ENCODE peak calls at places on chromosomes 6 and 20, in five cellular contexts. One of them, this sample, is unnamed.

GRCh38 chr20:58752565-58752964 is 60.0 kb downstream of the NPEPL1 start:
- DNase-seq in CD8-positive, alpha-beta T cell: no peak
- DNase-seq in HL-60: no peak
- DNase-seq in astrocyte of the cerebellum: no peak
- DNase-seq in ovary: no peak
- DNase-seq in this sample: no peak

GRCh38 chr20:34582911-34583310 is 24.4 kb downstream of the MAP1LC3A start:
- DNase-seq in ovary: no peak
- DNase-seq in HL-60: no peak
- DNase-seq in CD8-positive, alpha-beta T cell: no peak
- DNase-seq in astrocyte of the cerebellum: no peak
- DNase-seq in this sample: no peak

GRCh38 chr20:37760322-37760721 is 66.5 kb downstream of the CTNNBL1 start:
- DNase-seq in HL-60: no peak
- DNase-seq in astrocyte of the cerebellum: no peak
- DNase-seq in CD8-positive, alpha-beta T cell: no peak
- DNase-seq in ovary: no peak
- DNase-seq in this sample: no peak

GRCh38 chr6:149586149-149586548 is 20.0 kb downstream of the GINM1 start:
- DNase-seq in HL-60: no peak
- DNase-seq in astrocyte of the cerebellum: no peak
- DNase-seq in CD8-positive, alpha-beta T cell: no peak
- DNase-seq in ovary: no peak
- DNase-seq in this sample: no peak

GRCh38 chr6:141107562-141108160 is 1025.1 kb upstream of the GJE1 start:
- DNase-seq in CD8-positive, alpha-beta T cell: no peak
- DNase-seq in astrocyte of the cerebellum: no peak
- DNase-seq in ovary: no peak
- DNase-seq in HL-60: no peak
- DNase-seq in this sample: no peak

GRCh38 chr6:33313105-33313708 is 671 bp downstream of the TAPBP start:
- DNase-seq in CD8-positive, alpha-beta T cell: peak; percentile 54
- DNase-seq in HL-60: peak; percentile 78
- DNase-seq in ovary: peak; percentile 40
- DNase-seq in astrocyte of the cerebellum: no peak
- DNase-seq in this sample: peak; percentile 77

GRCh38 chr6:109672204-109672603 is 18.8 kb downstream of the AK9 start:
- DNase-seq in astrocyte of the cerebellum: no peak
- DNase-seq in CD8-positive, alpha-beta T cell: no peak
- DNase-seq in ovary: no peak
- DNase-seq in HL-60: no peak
- DNase-seq in this sample: no peak

GRCh38 chr6:101232946-101233345 is 160.6 kb upstream of the GRIK2 start:
- DNase-seq in ovary: no peak
- DNase-seq in HL-60: no peak
- DNase-seq in CD8-positive, alpha-beta T cell: no peak
- DNase-seq in astrocyte of the cerebellum: no peak
- DNase-seq in this sample: no peak

GRCh38 chr6:18055714-18056382 is 66.6 kb downstream of the NHLRC1 start:
- DNase-seq in ovary: no peak
- DNase-seq in HL-60: no peak
- DNase-seq in astrocyte of the cerebellum: no peak
- DNase-seq in CD8-positive, alpha-beta T cell: no peak
- DNase-seq in this sample: no peak

GRCh38 chr20:43840382-43841070 is 74.1 kb upstream of the TOX2 start:
- DNase-seq in CD8-positive, alpha-beta T cell: peak; percentile 23
- DNase-seq in ovary: no peak
- DNase-seq in HL-60: peak; percentile 49
- DNase-seq in astrocyte of the cerebellum: no peak
- DNase-seq in this sample: no peak

GRCh38 chr6:100979269-100979668 is 98.1 kb upstream of the ASCC3 start:
- DNase-seq in astrocyte of the cerebellum: no peak
- DNase-seq in HL-60: no peak
- DNase-seq in CD8-positive, alpha-beta T cell: no peak
- DNase-seq in ovary: no peak
- DNase-seq in this sample: no peak

GRCh38 chr20:44204156-44204831 is 6.3 kb downstream of the OSER1 start:
- DNase-seq in astrocyte of the cerebellum: peak; percentile 89
- DNase-seq in HL-60: no peak
- DNase-seq in ovary: no peak
- DNase-seq in CD8-positive, alpha-beta T cell: no peak
- DNase-seq in this sample: no peak

GRCh38 chr6:38612386-38612965 is 27.3 kb downstream of the BTBD9 start:
- DNase-seq in astrocyte of the cerebellum: no peak
- DNase-seq in CD8-positive, alpha-beta T cell: no peak
- DNase-seq in HL-60: no peak
- DNase-seq in ovary: no peak
- DNase-seq in this sample: no peak

GRCh38 chr20:23369424-23369823 is 7.4 kb downstream of the GZF1 start:
- DNase-seq in HL-60: no peak
- DNase-seq in astrocyte of the cerebellum: no peak
- DNase-seq in ovary: no peak
- DNase-seq in CD8-positive, alpha-beta T cell: no peak
- DNase-seq in this sample: no peak

GRCh38 chr20:23365390-23366165 is 3.6 kb downstream of the GZF1 start:
- DNase-seq in ovary: no peak
- DNase-seq in HL-60: no peak
- DNase-seq in astrocyte of the cerebellum: no peak
- DNase-seq in CD8-positive, alpha-beta T cell: no peak
- DNase-seq in this sample: no peak

GRCh38 chr20:23368316-23369110 is 6.5 kb downstream of the GZF1 start:
- DNase-seq in astrocyte of the cerebellum: no peak
- DNase-seq in HL-60: no peak
- DNase-seq in ovary: no peak
- DNase-seq in CD8-positive, alpha-beta T cell: no peak
- DNase-seq in this sample: no peak

GRCh38 chr20:23366384-23366783 is 4.4 kb downstream of the GZF1 start:
- DNase-seq in astrocyte of the cerebellum: no peak
- DNase-seq in CD8-positive, alpha-beta T cell: no peak
- DNase-seq in HL-60: no peak
- DNase-seq in ovary: no peak
- DNase-seq in this sample: no peak

GRCh38 chr20:23367770-23368169 is 5.8 kb downstream of the GZF1 start:
- DNase-seq in HL-60: no peak
- DNase-seq in astrocyte of the cerebellum: no peak
- DNase-seq in ovary: no peak
- DNase-seq in CD8-positive, alpha-beta T cell: no peak
- DNase-seq in this sample: no peak
- H3K4me3 ChIP-seq in HL-60: no peak overlapping the region
- H3K4me3 ChIP-seq in astrocyte of the cerebellum: no peak overlapping the region
- H3K4me3 ChIP-seq in ovary: no peak overlapping the region
- H3K4me3 ChIP-seq in CD8-positive, alpha-beta T cell: no peak overlapping the region
- H3K4me3 ChIP-seq in this sample: no peak overlapping the region

GRCh38 chr20:31770243-31770642 is 31.2 kb downstream of the TPX2 start:
- DNase-seq in CD8-positive, alpha-beta T cell: no peak
- DNase-seq in HL-60: no peak
- DNase-seq in ovary: no peak
- DNase-seq in astrocyte of the cerebellum: no peak
- DNase-seq in this sample: no peak

GRCh38 chr20:31769681-31770080 is 30.6 kb downstream of the TPX2 start:
- DNase-seq in CD8-positive, alpha-beta T cell: no peak
- DNase-seq in ovary: no peak
- DNase-seq in HL-60: no peak
- DNase-seq in astrocyte of the cerebellum: no peak
- DNase-seq in this sample: no peak

GRCh38 chr20:31774408-31774807 is 35.3 kb downstream of the TPX2 start:
- DNase-seq in astrocyte of the cerebellum: no peak
- DNase-seq in HL-60: no peak
- DNase-seq in ovary: no peak
- DNase-seq in CD8-positive, alpha-beta T cell: no peak
- DNase-seq in this sample: no peak
- H3K4me3 ChIP-seq in astrocyte of the cerebellum: no peak overlapping the region
- H3K4me3 ChIP-seq in HL-60: no peak overlapping the region
- H3K4me3 ChIP-seq in ovary: no peak overlapping the region
- H3K4me3 ChIP-seq in CD8-positive, alpha-beta T cell: no peak overlapping the region
- H3K4me3 ChIP-seq in this sample: no peak overlapping the region

GRCh38 chr20:56412473-56412790 is 372 bp downstream of the CASS4 start:
- DNase-seq in HL-60: no peak
- DNase-seq in ovary: no peak
- DNase-seq in CD8-positive, alpha-beta T cell: no peak
- DNase-seq in astrocyte of the cerebellum: no peak
- DNase-seq in this sample: no peak
- H3K4me3 ChIP-seq in HL-60: peak overlapping the region; percentile 42
- H3K4me3 ChIP-seq in ovary: no peak overlapping the region
- H3K4me3 ChIP-seq in CD8-positive, alpha-beta T cell: peak overlapping the region; percentile 74
- H3K4me3 ChIP-seq in astrocyte of the cerebellum: no peak overlapping the region
- H3K4me3 ChIP-seq in this sample: no peak overlapping the region

GRCh38 chr20:641516-641913 is 11.5 kb downstream of the SRXN1 start:
- DNase-seq in astrocyte of the cerebellum: no peak
- DNase-seq in ovary: peak; percentile 15
- DNase-seq in HL-60: no peak
- DNase-seq in CD8-positive, alpha-beta T cell: no peak
- DNase-seq in this sample: no peak
- H3K4me3 ChIP-seq in astrocyte of the cerebellum: no peak overlapping the region
- H3K4me3 ChIP-seq in ovary: no peak overlapping the region
- H3K4me3 ChIP-seq in HL-60: no peak overlapping the region
- H3K4me3 ChIP-seq in CD8-positive, alpha-beta T cell: no peak overlapping the region
- H3K4me3 ChIP-seq in this sample: no peak overlapping the region

GRCh38 chr6:134173007-134173690 is 120.7 kb upstream of the SLC2A12 start:
- DNase-seq in astrocyte of the cerebellum: no peak
- DNase-seq in CD8-positive, alpha-beta T cell: no peak
- DNase-seq in ovary: no peak
- DNase-seq in HL-60: no peak
- DNase-seq in this sample: no peak

GRCh38 chr6:134171517-134171916 is 119.1 kb upstream of the SLC2A12 start:
- DNase-seq in astrocyte of the cerebellum: no peak
- DNase-seq in ovary: no peak
- DNase-seq in CD8-positive, alpha-beta T cell: no peak
- DNase-seq in HL-60: no peak
- DNase-seq in this sample: no peak

GRCh38 chr6:134170844-134171243 is 118.4 kb upstream of the SLC2A12 start:
- DNase-seq in astrocyte of the cerebellum: no peak
- DNase-seq in CD8-positive, alpha-beta T cell: no peak
- DNase-seq in ovary: peak; percentile 38
- DNase-seq in HL-60: no peak
- DNase-seq in this sample: no peak

GRCh38 chr6:134173936-134174789 is 121.7 kb upstream of the SLC2A12 start:
- DNase-seq in CD8-positive, alpha-beta T cell: peak; percentile 92
- DNase-seq in HL-60: peak; percentile 74
- DNase-seq in ovary: peak; percentile 83
- DNase-seq in astrocyte of the cerebellum: peak; percentile 77
- DNase-seq in this sample: peak; percentile 87

GRCh38 chr6:134172020-134172766 is 119.8 kb upstream of the SLC2A12 start:
- DNase-seq in astrocyte of the cerebellum: no peak
- DNase-seq in ovary: no peak
- DNase-seq in CD8-positive, alpha-beta T cell: no peak
- DNase-seq in HL-60: no peak
- DNase-seq in this sample: no peak
- H3K4me3 ChIP-seq in astrocyte of the cerebellum: peak overlapping the region; percentile 98
- H3K4me3 ChIP-seq in ovary: peak overlapping the region; percentile 86
- H3K4me3 ChIP-seq in CD8-positive, alpha-beta T cell: no peak overlapping the region
- H3K4me3 ChIP-seq in HL-60: no peak overlapping the region
- H3K4me3 ChIP-seq in this sample: no peak overlapping the region

GRCh38 chr6:31836036-31836675 is 8.6 kb downstream of the HSPA1B start:
- DNase-seq in CD8-positive, alpha-beta T cell: no peak
- DNase-seq in ovary: no peak
- DNase-seq in HL-60: no peak
- DNase-seq in astrocyte of the cerebellum: no peak
- DNase-seq in this sample: peak; percentile 28

GRCh38 chr6:31838968-31839367 is 11.4 kb downstream of the HSPA1B start:
- DNase-seq in HL-60: no peak
- DNase-seq in CD8-positive, alpha-beta T cell: no peak
- DNase-seq in ovary: no peak
- DNase-seq in astrocyte of the cerebellum: no peak
- DNase-seq in this sample: no peak

GRCh38 chr6:31837612-31838553 is 10.3 kb downstream of the HSPA1B start:
- DNase-seq in CD8-positive, alpha-beta T cell: no peak
- DNase-seq in HL-60: peak; percentile 56
- DNase-seq in ovary: no peak
- DNase-seq in astrocyte of the cerebellum: no peak
- DNase-seq in this sample: no peak

GRCh38 chr6:31834704-31835375 is 7.3 kb downstream of the HSPA1B start:
- DNase-seq in CD8-positive, alpha-beta T cell: peak; percentile 81
- DNase-seq in ovary: peak; percentile 78
- DNase-seq in HL-60: peak; percentile 85
- DNase-seq in astrocyte of the cerebellum: no peak
- DNase-seq in this sample: peak; percentile 85

GRCh38 chr6:31836676-31837611 is 9.4 kb downstream of the HSPA1B start:
- DNase-seq in astrocyte of the cerebellum: no peak
- DNase-seq in ovary: no peak
- DNase-seq in CD8-positive, alpha-beta T cell: no peak
- DNase-seq in HL-60: no peak
- DNase-seq in this sample: no peak
- H3K4me3 ChIP-seq in astrocyte of the cerebellum: peak overlapping the region; percentile 78
- H3K4me3 ChIP-seq in ovary: peak overlapping the region; percentile 97
- H3K4me3 ChIP-seq in CD8-positive, alpha-beta T cell: peak overlapping the region; percentile 84
- H3K4me3 ChIP-seq in HL-60: peak overlapping the region; percentile 63
- H3K4me3 ChIP-seq in this sample: no peak overlapping the region

DNA sequence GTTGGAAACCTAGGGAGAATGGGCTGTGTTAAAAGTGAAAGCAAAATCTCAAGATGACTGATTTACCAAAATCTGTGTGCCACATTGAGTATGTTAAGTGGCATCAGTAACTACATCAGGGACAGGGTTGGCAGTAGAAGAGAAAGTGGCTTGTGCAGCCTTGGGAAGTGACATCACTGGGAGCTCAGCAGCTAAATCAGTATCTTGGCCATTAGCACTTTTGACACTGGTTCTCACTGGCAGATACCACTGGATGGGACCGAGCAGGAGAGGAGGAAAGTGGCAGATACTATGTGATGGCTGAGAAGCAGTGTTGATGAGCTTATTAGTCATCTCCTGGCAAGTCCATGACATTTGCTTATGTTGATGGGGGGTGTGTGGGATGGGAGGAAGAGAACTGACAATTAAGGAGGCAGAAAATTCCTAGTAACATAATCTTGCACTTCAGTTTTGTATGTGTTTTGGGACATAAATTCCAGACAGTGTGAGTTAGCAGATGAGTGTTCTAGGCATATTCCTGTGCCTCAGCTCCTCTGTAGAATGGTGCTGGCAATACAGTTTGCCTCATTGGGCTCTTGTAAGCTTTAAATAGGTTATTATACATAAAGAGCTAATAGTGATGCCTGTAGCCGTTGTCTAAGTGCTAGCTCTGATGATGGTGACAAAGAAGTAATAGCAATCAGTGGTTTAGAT is 322.3 kb downstream of the SOX4 start:
- DNase-seq in astrocyte of the cerebellum: no peak
- DNase-seq in CD8-positive, alpha-beta T cell: no peak
- DNase-seq in ovary: no peak
- DNase-seq in HL-60: no peak
- DNase-seq in this sample: no peak
- H3K4me3 ChIP-seq in astrocyte of the cerebellum: no peak overlapping the region
- H3K4me3 ChIP-seq in CD8-positive, alpha-beta T cell: no peak overlapping the region
- H3K4me3 ChIP-seq in ovary: no peak overlapping the region
- H3K4me3 ChIP-seq in HL-60: no peak overlapping the region
- H3K4me3 ChIP-seq in this sample: no peak overlapping the region

DNA sequence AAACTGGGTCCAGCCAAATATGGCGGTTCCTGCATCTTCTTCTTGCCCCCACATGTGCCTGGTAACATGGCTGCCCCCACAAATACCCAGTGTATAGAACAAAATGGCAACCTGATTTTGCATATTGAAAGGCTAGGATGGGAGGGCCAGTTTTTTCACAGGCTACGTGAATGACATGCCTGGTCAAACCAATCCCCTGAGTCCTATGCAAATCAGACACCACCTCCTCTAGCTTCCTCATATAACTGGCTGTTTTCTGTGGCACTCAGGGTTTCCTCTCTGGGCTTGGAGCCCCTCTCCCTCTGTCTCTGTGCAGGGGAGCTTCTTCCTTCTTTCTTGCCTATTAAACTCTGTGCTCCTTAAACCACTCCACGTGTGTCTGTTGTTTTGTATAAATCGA is 372.1 kb downstream of the KIF16B start:
- DNase-seq in astrocyte of the cerebellum: no peak
- DNase-seq in CD8-positive, alpha-beta T cell: no peak
- DNase-seq in ovary: no peak
- DNase-seq in HL-60: no peak
- DNase-seq in this sample: no peak
- H3K4me3 ChIP-seq in astrocyte of the cerebellum: no peak overlapping the region
- H3K4me3 ChIP-seq in CD8-positive, alpha-beta T cell: no peak overlapping the region
- H3K4me3 ChIP-seq in ovary: no peak overlapping the region
- H3K4me3 ChIP-seq in HL-60: no peak overlapping the region
- H3K4me3 ChIP-seq in this sample: no peak overlapping the region

This sample was measured in mucosa of descending colon.